ENCODE peak calls at places on chromosome 16, in four cellular contexts. E is heart left ventricle, K is cardiac muscle cell, V is cardiac fibroblast. G is an unnamed sample.
A peak's percentile ranks its signal among the peaks of the same experiment; 100 is the strongest.

GRCh38 chr16:11586375-11586855 is 304 bp downstream of the LITAF start:
- DNase-seq in E (no peak), K (no peak), V (no peak), G (no peak)

GRCh38 chr16:87263418-87264052 is 53.7 kb downstream of the C16orf95 start:
- DNase-seq in E (no peak), V (no peak), K (no peak), G (no peak)

GRCh38 chr16:57480127-57480753 is 6.1 kb downstream of the DOK4 start:
- DNase-seq in E (peak; percentile 52), V (peak; percentile 81), K (peak; percentile 88), G (no peak)

GRCh38 chr16:89534147-89534788 is 26.1 kb downstream of the SPG7 start:
- DNase-seq in K (peak; percentile 80), V (peak; percentile 69), E (no peak), G (peak; percentile 16)

GRCh38 chr16:64745275-64745674 is 376.6 kb downstream of the CDH11 start:
- DNase-seq in K (no peak), V (no peak), E (no peak), G (no peak)

GRCh38 chr16:56013962-56014552 is 138.9 kb upstream of the CES5A start:
- DNase-seq in E (peak; percentile 57), K (peak; percentile 6), V (peak; percentile 5), G (peak; percentile 78)

GRCh38 chr16:49632798-49633189 is 223.1 kb downstream of the ZNF423 start:
- DNase-seq in K (no peak), E (no peak), V (no peak), G (no peak)

GRCh38 chr16:54594646-54595381 is 308.2 kb upstream of the IRX3 start:
- DNase-seq in V (no peak), K (no peak), E (no peak), G (no peak)

GRCh38 chr16:4214215-4214621 is 27.7 kb downstream of the SRL start:
- DNase-seq in V (peak; percentile 87), E (no peak), K (peak; percentile 82), G (no peak)

GRCh38 chr16:56825821-56826220 is 39.2 kb upstream of the SLC12A3 start:
- DNase-seq in K (no peak), V (no peak), E (no peak), G (no peak)

GRCh38 chr16:71542377-71542776 is 16.2 kb downstream of the CHST4 start:
- DNase-seq in K (peak; percentile 55), E (peak; percentile 18), V (peak; percentile 30), G (peak; percentile 78)

GRCh38 chr16:80346160-80346632 is 194.6 kb upstream of the DYNLRB2 start:
- DNase-seq in V (peak; percentile 12), K (no peak), E (no peak), G (no peak)

GRCh38 chr16:86107190-86107589 is 208.2 kb downstream of the IRF8 start:
- DNase-seq in E (no peak), K (peak; percentile 3), V (no peak), G (no peak)

GRCh38 chr16:84839956-84840355 is 20.2 kb downstream of the CRISPLD2 start:
- DNase-seq in V (peak; percentile 63), K (peak; percentile 74), E (no peak), G (no peak)

GRCh38 chr16:87570938-87571867 is 31.1 kb upstream of the JPH3 start:
- DNase-seq in E (no peak), V (peak; percentile 77), K (peak; percentile 75), G (peak; percentile 65)

GRCh38 chr16:12719972-12720371 is 83.7 kb downstream of the CPPED1 start:
- DNase-seq in V (no peak), E (no peak), K (no peak), G (no peak)

GRCh38 chr16:81204794-81205680 is 33.5 kb upstream of the BCO1 start:
- DNase-seq in E (no peak), K (peak; percentile 78), V (peak; percentile 80), G (peak; percentile 29)

GRCh38 chr16:22291020-22291419 is 6.2 kb upstream of the POLR3E start:
- DNase-seq in E (no peak), V (no peak), K (no peak), G (no peak)

GRCh38 chr16:5228369-5228768 is 130.8 kb upstream of the EEF2KMT start:
- DNase-seq in E (no peak), K (no peak), V (no peak), G (peak; percentile 18)

GRCh38 chr16:84875846-84876245 is 56.1 kb downstream of the CRISPLD2 start:
- DNase-seq in E (no peak), V (no peak), K (no peak), G (no peak)

GRCh38 chr16:66295191-66295590 is 71.3 kb upstream of the CDH5 start:
- DNase-seq in K (no peak), V (no peak), E (no peak), G (no peak)

GRCh38 chr16:4358831-4359561 is 7.9 kb upstream of the PAM16 start:
- DNase-seq in K (peak; percentile 58), E (no peak), V (peak; percentile 54), G (peak; percentile 80)

GRCh38 chr16:68885321-68885720 is 42.0 kb downstream of the TANGO6 start:
- DNase-seq in E (no peak), K (no peak), V (no peak), G (no peak)

GRCh38 chr16:53622315-53622714 is 81.3 kb downstream of the RPGRIP1L start:
- DNase-seq in V (no peak), E (no peak), K (no peak), G (no peak)

GRCh38 chr16:14056970-14057369 is 14.1 kb upstream of the MRTFB start:
- DNase-seq in K (peak; percentile 91), V (peak; percentile 87), E (no peak), G (no peak)

GRCh38 chr16:10356870-10357842 is 28.7 kb upstream of the ATF7IP2 start:
- DNase-seq in E (no peak), V (no peak), K (peak; percentile 33), G (no peak)

GRCh38 chr16:53893731-53894435 is 189.9 kb downstream of the FTO start:
- DNase-seq in K (peak; percentile 55), E (no peak), V (peak; percentile 58), G (no peak)

GRCh38 chr16:51569204-51569911 is 418.3 kb upstream of the SALL1 start:
- DNase-seq in E (no peak), V (peak; percentile 46), K (peak; percentile 34), G (no peak)

GRCh38 chr16:85415196-85415988 is 197.7 kb upstream of the GSE1 start:
- DNase-seq in V (no peak), E (peak; percentile 30), K (no peak), G (peak; percentile 2)

GRCh38 chr16:7369181-7369580 is 36.5 kb downstream of the RBFOX1 start:
- DNase-seq in K (no peak), E (no peak), V (no peak), G (no peak)

GRCh38 chr16:4298761-4299522 is 16.9 kb upstream of the GLIS2 start:
- DNase-seq in E (peak; percentile 80), V (peak; percentile 92), K (peak; percentile 94), G (peak; percentile 52)

GRCh38 chr16:68434654-68435210 is 13.6 kb downstream of the SMPD3 start:
- DNase-seq in E (no peak), K (no peak), V (no peak), G (no peak)

GRCh38 chr16:30356401-30357084 is 1.4 kb upstream of the CD2BP2 start:
- DNase-seq in E (no peak), K (no peak), V (no peak), G (no peak)

GRCh38 chr16:30354423-30355143 is 525 bp downstream of the CD2BP2 start:
- DNase-seq in K (no peak), E (no peak), V (no peak), G (peak; percentile 47)

GRCh38 chr16:30353438-30354129 is 1.5 kb downstream of the CD2BP2 start:
- DNase-seq in K (no peak), V (no peak), E (no peak), G (no peak)

GRCh38 chr16:30355954-30356308 is 823 bp upstream of the CD2BP2 start:
- DNase-seq in V (no peak), K (no peak), E (no peak), G (no peak)

DNA sequence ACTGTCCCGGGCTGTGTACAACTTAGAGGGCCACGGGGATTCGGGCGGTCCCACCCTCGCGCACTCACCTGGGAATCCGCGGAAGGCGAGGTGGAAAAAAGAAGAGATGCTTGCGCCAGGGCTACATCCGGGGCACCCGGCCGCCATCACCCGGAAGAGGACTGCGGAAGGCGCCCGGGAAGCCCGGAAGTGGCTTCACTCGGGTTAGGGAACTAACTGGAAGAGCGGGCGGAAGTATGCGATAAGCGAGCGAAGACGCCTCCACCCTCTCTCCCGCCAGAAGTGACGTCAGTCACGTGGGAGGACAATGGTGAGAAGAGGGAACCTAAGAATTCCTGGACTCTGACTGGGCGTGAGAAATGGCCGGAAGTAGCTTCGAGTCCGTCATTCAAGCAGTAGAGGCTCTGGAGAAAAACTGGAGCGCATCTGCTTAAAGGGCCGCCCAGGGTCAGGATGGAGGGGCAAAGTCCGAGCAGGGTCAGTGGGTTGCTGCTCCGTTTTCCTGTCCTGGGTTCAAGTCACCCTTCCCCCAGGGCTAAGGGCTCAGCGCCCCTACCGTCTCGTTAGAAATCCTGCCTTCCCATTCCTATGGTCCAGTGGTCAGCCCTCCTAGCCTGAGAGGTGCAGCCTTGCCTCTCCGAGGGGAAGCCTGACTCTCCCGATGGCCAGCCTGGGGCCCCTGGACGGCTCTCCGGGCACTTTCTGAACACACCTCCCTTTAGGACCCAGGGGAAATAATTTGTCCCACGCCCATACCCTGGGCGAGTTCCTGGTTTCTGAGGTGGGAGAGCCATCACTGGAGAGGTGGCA is at the start of gene CD2BP2:
- DNase-seq in E (peak; percentile 97), V (peak; percentile 100), K (peak; percentile 100), G (peak; percentile 87)
- TF ChIP-seq CTCF in E (no peak), V (no peak), K (no peak), G (no peak)

DNA sequence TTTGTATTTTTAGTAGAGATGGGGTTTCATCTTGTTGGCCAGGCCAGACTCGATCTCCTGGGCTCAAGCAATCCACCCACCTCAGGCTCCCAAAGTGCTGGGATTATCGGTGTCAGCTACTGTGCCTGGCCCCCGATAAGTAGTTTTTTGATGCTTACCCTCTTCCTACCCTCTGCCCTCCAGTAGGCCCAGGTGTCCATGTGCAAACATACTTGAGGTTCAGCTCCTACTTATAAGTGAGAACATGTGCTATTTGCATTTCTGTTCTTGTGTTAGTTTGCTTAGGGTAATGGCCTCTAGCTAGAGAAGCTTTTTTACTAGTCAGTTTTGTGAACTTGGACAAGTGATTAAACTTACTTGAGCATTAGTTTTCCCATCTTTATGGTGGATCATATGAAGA is 136.8 kb downstream of the HS3ST4 start:
- DNase-seq in E (no peak), V (no peak), K (no peak), G (no peak)
- TF ChIP-seq CTCF in E (no peak), V (no peak), K (no peak), G (no peak)

GRCh38 chr16:24409045-24409444 is 130.3 kb upstream of the RBBP6 start:
- DNase-seq in K (no peak), V (no peak), E (no peak), G (no peak)
- TF ChIP-seq CTCF in K (no peak), V (no peak), E (no peak), G (no peak)

DNA sequence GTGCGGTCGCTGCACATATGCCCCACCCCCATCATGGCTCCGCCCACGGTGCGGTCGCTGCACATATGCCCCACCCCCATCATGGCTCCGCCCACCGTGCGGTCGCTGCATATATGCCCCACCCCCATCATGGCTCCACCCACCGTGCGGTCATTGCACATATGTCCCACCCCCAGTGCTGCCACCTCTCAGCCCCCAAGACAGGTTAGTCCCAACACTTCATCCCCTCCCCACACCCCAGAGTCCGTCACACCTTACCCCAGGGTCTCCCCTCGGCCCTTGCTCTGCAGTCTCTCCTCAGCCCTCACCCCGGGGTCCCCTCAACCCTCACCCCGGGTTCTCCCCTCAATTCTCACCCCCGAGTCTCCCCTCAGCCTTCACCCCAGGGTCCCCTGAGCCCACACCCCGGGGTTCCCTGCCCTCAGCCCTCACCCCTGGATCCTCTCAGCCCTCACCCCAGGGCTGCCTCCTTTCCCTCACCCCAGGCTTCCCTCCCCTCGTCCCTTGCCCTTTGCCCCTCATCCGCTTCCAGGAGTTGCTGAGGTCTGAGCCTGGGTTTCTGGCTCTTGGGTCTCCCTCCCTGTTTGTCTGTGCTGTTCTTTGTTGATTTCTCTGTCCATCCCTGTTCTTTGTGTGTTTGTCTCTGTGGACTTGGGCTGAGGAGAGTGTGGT is 25.6 kb downstream of the TPSG1 start:
- DNase-seq in E (no peak), V (no peak), K (no peak), G (no peak)
- TF ChIP-seq CTCF in E (no peak), V (no peak), K (no peak), G (no peak)